ENCODE peak calls at places on chromosome 11, in seven cellular contexts. U is HepG2, M is A549, H is ovary, X is OCI-LY7, I is brain microvascular endothelial cell, L is cardiac fibroblast. C is an unnamed sample.

GRCh38 chr11:105268404-105269062 is 129.0 kb upstream of the CARD18 start:
- DNase-seq in U (no peak), M (no peak), H (no peak), I (no peak), X (no peak), L (no peak), C (no peak)

GRCh38 chr11:29119116-29119515 is 897.7 kb downstream of the KCNA4 start:
- DNase-seq in L (peak), U (no peak), I (peak), X (no peak), H (no peak), M (no peak), C (no peak)

GRCh38 chr11:47550288-47551052 is 2.5 kb downstream of the CELF1 start:
- DNase-seq in M (no peak), L (peak), U (no peak), X (peak), H (no peak), I (no peak), C (no peak)

GRCh38 chr11:109426442-109426841 is 4.5 kb downstream of the C11orf87 start:
- DNase-seq in L (peak), U (no peak), H (no peak), M (no peak), X (no peak), I (no peak), C (no peak)

GRCh38 chr11:107707807-107708206 is 4.0 kb downstream of the SLN start:
- DNase-seq in I (no peak), H (no peak), L (no peak), X (no peak), M (no peak), U (no peak), C (no peak)

GRCh38 chr11:14969922-14970323 is 2.2 kb downstream of the CALCA start:
- DNase-seq in L (peak), X (peak), H (no peak), U (peak), I (peak), M (no peak), C (peak)

GRCh38 chr11:132674161-132674560 is 858.1 kb downstream of the OPCML start:
- DNase-seq in X (no peak), L (no peak), M (no peak), U (no peak), H (no peak), I (no peak), C (no peak)

GRCh38 chr11:15654397-15654915 is 539.7 kb downstream of the INSC start:
- DNase-seq in L (no peak), U (no peak), X (no peak), I (no peak), M (no peak), H (no peak), C (no peak)

GRCh38 chr11:97739892-97740782 is 1280.6 kb upstream of the CNTN5 start:
- DNase-seq in U (peak), L (peak), M (no peak), I (no peak), X (no peak), H (no peak), C (no peak)

GRCh38 chr11:47595967-47596366 is 1.8 kb upstream of the C1QTNF4 start:
- DNase-seq in I (no peak), M (no peak), H (no peak), L (no peak), X (no peak), U (no peak), C (no peak)

GRCh38 chr11:8913961-8914660 is 3.1 kb downstream of the AKIP1 start:
- DNase-seq in X (peak), U (peak), I (peak), L (peak), H (peak), M (peak), C (peak)

GRCh38 chr11:44863231-44863630 is 87.5 kb downstream of the TP53I11 start:
- DNase-seq in X (no peak), L (no peak), M (no peak), U (no peak), H (no peak), I (no peak), C (no peak)

GRCh38 chr11:77882396-77882795 is 61.5 kb downstream of the AAMDC start:
- DNase-seq in X (no peak), M (no peak), I (no peak), H (no peak), U (no peak), L (no peak), C (peak)

GRCh38 chr11:130121430-130121978 is 38.1 kb upstream of the ST14 start:
- DNase-seq in L (peak), M (no peak), I (peak), U (no peak), H (no peak), X (no peak), C (no peak)

GRCh38 chr11:61162092-61162935 is 1.1 kb upstream of the VPS37C start:
- DNase-seq in X (peak), H (no peak), U (peak), I (peak), M (peak), L (peak), C (no peak)

DNA sequence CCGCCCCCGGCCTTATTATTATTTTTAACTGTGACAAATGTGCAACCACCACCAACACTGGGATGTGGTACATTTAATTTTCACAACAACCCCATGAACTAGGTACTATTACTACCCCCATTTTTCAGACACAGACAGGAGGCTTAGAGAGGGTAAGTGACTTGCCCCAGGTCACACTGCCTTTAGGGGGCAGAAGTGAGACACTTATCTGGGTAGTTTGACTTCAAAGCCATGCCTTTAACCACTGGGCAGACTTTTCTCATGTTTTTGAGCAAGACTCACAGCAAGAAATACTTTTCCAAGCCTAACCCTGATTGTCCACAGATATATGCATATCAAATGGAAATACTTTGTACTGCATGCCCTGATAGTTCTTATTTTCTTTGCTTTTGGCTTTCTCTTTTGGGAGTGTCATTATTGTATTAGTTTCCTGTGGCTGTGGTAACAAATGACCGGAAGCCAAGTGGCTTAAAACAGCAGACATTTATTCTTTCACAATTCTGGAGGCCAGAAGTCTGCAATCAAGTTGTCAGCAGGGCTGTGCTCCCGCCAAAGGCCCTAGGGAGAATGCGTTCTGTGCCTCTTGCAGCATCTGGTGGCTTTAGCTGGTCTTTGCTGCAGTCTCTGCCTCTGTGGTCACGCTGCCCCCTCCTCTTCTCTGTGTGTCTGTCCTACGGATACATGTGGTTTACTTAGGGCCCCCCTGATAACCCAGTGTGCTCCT is 110.8 kb downstream of the GRIK4 start:
- DNase-seq in H (no peak), I (no peak), U (no peak), M (no peak), X (peak), L (peak), C (no peak)
- TF ChIP-seq CTCF in H (no peak), I (peak), U (peak), M (no peak), X (peak), L (no peak), C (peak)

GRCh38 chr11:66418986-66419308 is 1.9 kb upstream of the NPAS4 start:
- DNase-seq in U (no peak), H (no peak), X (no peak), M (no peak), I (no peak), L (no peak), C (no peak)

GRCh38 chr11:66419825-66420224 is 1.0 kb upstream of the NPAS4 start:
- DNase-seq in U (no peak), I (no peak), H (no peak), L (no peak), M (no peak), X (no peak), C (peak)

GRCh38 chr11:66420671-66421476 is at the start of gene NPAS4:
- DNase-seq in X (no peak), I (no peak), H (no peak), U (no peak), M (no peak), L (no peak), C (no peak)

GRCh38 chr11:66417000-66417399 is 3.8 kb upstream of the NPAS4 start:
- DNase-seq in M (no peak), H (no peak), U (no peak), L (no peak), X (no peak), I (no peak), C (peak)

GRCh38 chr11:66418168-66418985 is 2.5 kb upstream of the NPAS4 start:
- DNase-seq in L (peak), X (peak), U (peak), H (peak), M (peak), I (peak), C (peak)
- TF ChIP-seq CTCF in L (peak), X (peak), U (peak), H (no peak), M (peak), I (peak), C (peak)

GRCh38 chr11:70378506-70379134 is 19.7 kb upstream of the CTTN start:
- DNase-seq in H (no peak), L (no peak), I (no peak), M (no peak), U (no peak), X (no peak), C (no peak)

GRCh38 chr11:70383664-70384395 is 14.5 kb upstream of the CTTN start:
- DNase-seq in I (no peak), L (no peak), U (no peak), H (no peak), M (no peak), X (no peak), C (no peak)

GRCh38 chr11:70381350-70381749 is 17.0 kb upstream of the CTTN start:
- DNase-seq in X (no peak), U (no peak), H (no peak), I (no peak), M (no peak), L (no peak), C (no peak)

GRCh38 chr11:70384486-70385152 is 13.7 kb upstream of the CTTN start:
- DNase-seq in L (no peak), M (no peak), H (no peak), X (no peak), U (no peak), I (no peak), C (no peak)

DNA sequence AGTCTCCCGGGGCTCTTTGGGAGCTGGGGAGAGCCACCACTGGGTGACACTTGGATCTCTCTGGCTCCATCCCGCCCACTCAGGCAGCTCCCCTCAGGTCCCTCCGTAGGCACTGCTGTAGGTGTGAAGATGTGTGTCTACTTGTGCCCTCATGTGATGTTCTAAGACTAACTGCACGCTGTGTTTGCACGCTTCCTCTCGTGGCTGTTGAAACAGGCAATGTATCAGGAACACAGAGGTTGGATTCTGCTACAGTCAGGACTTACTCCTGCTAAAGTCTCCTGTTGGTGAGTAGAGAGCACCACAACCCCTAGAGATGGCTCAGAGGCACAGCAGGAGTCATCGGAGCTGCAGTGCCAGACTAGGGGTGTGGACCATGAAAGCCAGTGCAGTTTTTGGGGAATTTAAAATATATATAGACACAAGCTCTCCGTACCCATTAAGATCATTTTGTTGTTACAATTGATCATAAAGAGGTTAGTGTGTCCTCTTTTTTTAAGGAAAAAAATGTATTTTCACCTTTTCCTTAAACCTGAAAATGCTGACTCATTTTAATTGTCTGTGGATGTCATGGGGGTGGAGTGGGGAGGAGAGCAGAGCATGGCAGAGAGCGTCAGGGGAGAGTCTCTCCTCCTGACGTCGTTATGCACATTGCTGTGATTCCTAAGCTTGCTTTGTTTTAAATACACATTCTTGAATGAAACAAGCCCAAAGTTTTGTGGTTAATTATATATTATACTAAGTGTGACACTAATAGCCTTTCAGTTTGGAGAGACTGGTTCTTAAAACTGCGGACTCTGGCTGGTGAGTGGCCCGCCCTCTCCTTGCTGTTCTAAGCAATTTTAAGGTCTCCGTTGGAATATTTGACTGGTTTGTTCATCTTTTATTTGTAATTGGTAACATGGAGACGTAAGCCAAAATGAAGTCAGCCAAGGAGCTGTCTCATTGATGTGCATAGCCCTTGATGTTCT is 16.2 kb upstream of the CTTN start:
- DNase-seq in L (peak), U (no peak), M (peak), X (no peak), H (no peak), I (peak), C (no peak)
- TF ChIP-seq CTCF in L (peak), U (no peak), M (no peak), X (no peak), H (no peak), I (peak), C (no peak)

GRCh38 chr11:1754376-1755150 is 4.2 kb upstream of the IFITM10 start:
- DNase-seq in L (no peak), X (no peak), M (no peak), H (no peak), U (no peak), I (no peak), C (no peak)
- TF ChIP-seq CTCF in L (no peak), X (no peak), M (no peak), H (no peak), U (no peak), I (no peak), C (no peak)

GRCh38 chr11:898540-899190 is 11.9 kb downstream of the CHID1 start:
- DNase-seq in U (peak), I (no peak), H (no peak), L (peak), M (no peak), X (no peak), C (no peak)

GRCh38 chr11:899724-900123 is 10.9 kb downstream of the CHID1 start:
- DNase-seq in H (no peak), L (no peak), M (no peak), U (no peak), X (no peak), I (no peak), C (no peak)

GRCh38 chr11:897226-898159 is 13.1 kb downstream of the CHID1 start:
- DNase-seq in X (no peak), U (no peak), H (no peak), I (no peak), M (no peak), L (no peak), C (no peak)

GRCh38 chr11:900545-900944 is 10.1 kb downstream of the CHID1 start:
- DNase-seq in H (no peak), L (no peak), I (no peak), M (no peak), X (no peak), U (no peak), C (no peak)

DNA sequence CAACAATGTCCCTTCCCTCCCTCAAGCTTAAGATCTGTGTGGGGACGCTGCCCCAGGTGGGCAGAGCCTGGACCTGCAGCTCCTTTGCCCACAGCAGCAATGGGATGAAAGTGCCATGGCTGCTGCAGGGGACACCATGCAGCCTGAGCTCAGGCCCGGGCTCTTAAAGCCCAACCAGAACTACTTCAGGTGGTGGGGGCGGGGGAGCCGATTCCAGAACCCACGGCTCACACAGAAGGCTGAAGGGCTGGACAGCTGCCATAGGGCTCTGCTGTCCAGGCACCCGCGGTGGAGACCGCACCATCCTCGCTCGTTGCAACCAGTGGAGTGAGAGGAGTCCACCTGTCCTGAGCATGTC is 12.5 kb downstream of the CHID1 start:
- DNase-seq in L (peak), U (peak), X (no peak), I (no peak), M (peak), H (no peak), C (no peak)
- TF ChIP-seq CTCF in L (peak), U (peak), X (peak), I (peak), M (no peak), H (no peak), C (no peak)

DNA sequence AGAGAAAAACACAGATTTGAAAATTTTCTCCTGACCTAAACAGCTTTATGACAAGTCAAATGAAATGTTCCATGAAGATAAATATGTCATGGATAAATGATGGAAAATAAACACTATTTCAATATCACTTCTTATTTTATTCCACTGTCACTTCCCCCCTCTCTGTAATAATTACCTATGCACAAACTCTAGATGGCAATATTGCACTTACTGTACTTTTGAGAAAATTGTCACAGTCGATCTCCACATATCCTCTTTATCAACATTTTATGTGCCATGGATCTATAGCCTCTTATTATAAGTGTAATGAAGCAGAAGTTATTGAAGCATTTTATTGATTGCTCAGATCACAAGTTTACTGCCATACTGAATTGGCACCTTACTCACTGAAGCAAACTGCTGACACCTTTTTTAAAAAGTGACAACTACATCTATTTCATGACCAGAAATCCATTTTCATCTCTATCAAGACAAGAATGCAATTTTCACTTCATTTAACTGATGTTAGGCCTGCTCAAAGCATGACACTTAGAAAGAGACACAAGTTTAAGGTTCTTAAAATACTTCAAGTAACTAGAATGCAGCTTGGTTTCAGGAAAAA is 133.4 kb downstream of the DCDC1 start:
- DNase-seq in M (no peak), U (no peak), L (peak), I (no peak), H (no peak), X (peak), C (no peak)
- TF ChIP-seq CTCF in M (peak), U (peak), L (peak), I (peak), H (no peak), X (peak), C (no peak)

GRCh38 chr11:62721994-62722393 is 5.3 kb downstream of the HNRNPUL2 start:
- DNase-seq in L (peak), M (no peak), X (no peak), I (peak), H (no peak), U (peak), C (no peak)
- TF ChIP-seq CTCF in L (no peak), M (no peak), X (peak), I (peak), H (no peak), U (peak), C (no peak)

GRCh38 chr11:103920449-103920848 is 116.0 kb upstream of the DDI1 start:
- DNase-seq in H (no peak), I (no peak), L (peak), X (no peak), U (no peak), M (no peak), C (no peak)

GRCh38 chr11:103923473-103923931 is 112.9 kb upstream of the DDI1 start:
- DNase-seq in I (no peak), L (no peak), U (peak), X (no peak), H (no peak), M (peak), C (no peak)

GRCh38 chr11:103924166-103925013 is 112.0 kb upstream of the DDI1 start:
- DNase-seq in I (no peak), H (no peak), M (no peak), U (no peak), L (peak), X (no peak), C (no peak)

DNA sequence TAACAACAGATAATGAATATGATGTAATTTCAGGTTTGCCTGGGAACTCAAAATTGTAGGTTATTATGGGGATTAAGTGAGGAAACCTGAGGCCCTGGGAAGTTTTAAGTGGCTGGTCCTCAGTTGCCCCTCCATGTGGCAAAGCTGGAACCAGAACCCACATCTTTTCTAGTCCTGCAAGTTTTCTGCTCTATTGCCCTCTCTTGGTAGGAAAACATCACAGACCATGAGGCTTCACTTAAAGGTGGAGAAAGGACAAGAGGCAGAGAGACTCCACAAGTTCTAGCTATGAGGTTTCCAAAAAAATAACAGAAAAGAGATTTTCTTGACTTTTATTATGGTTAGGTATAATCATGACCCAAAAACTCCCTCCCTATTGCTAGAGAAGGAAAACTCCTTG is 115.5 kb upstream of the DDI1 start:
- DNase-seq in U (no peak), X (peak), L (no peak), M (no peak), I (no peak), H (no peak), C (no peak)
- TF ChIP-seq CTCF in U (no peak), X (peak), L (no peak), M (no peak), I (peak), H (no peak), C (no peak)

C was measured in GM13976.